ENCODE peak calls at places on chromosomes 13 and 19, in six cellular contexts. S is HCT116; G is CD8-positive, alpha-beta memory T cell; M is tibial nerve; L is esophagus squamous epithelium; V is fibroblast of lung. T is an unnamed sample.

GRCh38 chr13:98717256-98717655 is 35.2 kb downstream of the SLC15A1 start:
- DNase-seq in S (no peak), G (no peak), M (no peak), L (no peak), V (no peak), T (no peak)

GRCh38 chr13:99085139-99085845 is 107.4 kb upstream of the DOCK9 start:
- DNase-seq in S (no peak), G (peak; percentile 46), M (no peak), L (no peak), V (no peak), T (no peak)

GRCh38 chr13:96780105-96780504 is 214.2 kb downstream of the OXGR1 start:
- DNase-seq in S (no peak), G (no peak), M (no peak), L (no peak), V (no peak), T (no peak)

GRCh38 chr19:4069331-4069959 is 2.7 kb upstream of the ZBTB7A start:
- DNase-seq in S (no peak), G (peak; percentile 40), M (no peak), L (no peak), V (no peak), T (no peak)

GRCh38 chr19:45346449-45346848 is 5.9 kb downstream of the KLC3 start:
- DNase-seq in S (no peak), G (no peak), M (no peak), L (no peak), V (no peak), T (no peak)

GRCh38 chr19:49847731-49848696 is 2.9 kb upstream of the PTOV1 start:
- DNase-seq in S (peak; percentile 46), G (no peak), M (no peak), L (no peak), V (peak; percentile 93), T (no peak)

GRCh38 chr19:45670670-45671453 is 2.8 kb downstream of the GIPR start:
- DNase-seq in S (peak; percentile 93), G (peak; percentile 41), M (no peak), L (no peak), V (peak; percentile 14), T (no peak)

GRCh38 chr13:113669231-113669870 is 2.3 kb downstream of the GRK1 start:
- DNase-seq in S (no peak), G (no peak), M (no peak), L (no peak), V (no peak), T (no peak)

GRCh38 chr19:10430505-10431253 is 10.3 kb downstream of the PDE4A start:
- DNase-seq in S (no peak), G (no peak), M (no peak), L (no peak), V (peak; percentile 45), T (no peak)

GRCh38 chr13:44437356-44438233 is 64.0 kb downstream of the SERP2 start:
- DNase-seq in S (no peak), G (peak; percentile 55), M (no peak), L (no peak), V (peak; percentile 34), T (peak; percentile 39)
- H3K27ac ChIP-seq in S (peak overlapping the region; percentile 67), G (peak overlapping the region; percentile 47), M (peak overlapping the region; percentile 96), L (peak overlapping the region; percentile 89), V (peak overlapping the region; percentile 67), T (peak overlapping the region; percentile 27)

GRCh38 chr19:56114711-56115110 is 6.4 kb downstream of the ZNF787 start:
- DNase-seq in S (no peak), G (no peak), M (no peak), L (no peak), V (no peak), T (no peak)

GRCh38 chr19:56117889-56118288 is 3.2 kb downstream of the ZNF787 start:
- DNase-seq in S (no peak), G (no peak), M (no peak), L (no peak), V (no peak), T (no peak)

GRCh38 chr19:56117376-56117884 is 3.7 kb downstream of the ZNF787 start:
- DNase-seq in S (no peak), G (no peak), M (no peak), L (no peak), V (no peak), T (no peak)

GRCh38 chr19:56115490-56115889 is 5.6 kb downstream of the ZNF787 start:
- DNase-seq in S (no peak), G (no peak), M (no peak), L (no peak), V (no peak), T (no peak)

GRCh38 chr19:56116606-56117005 is 4.5 kb downstream of the ZNF787 start:
- DNase-seq in S (no peak), G (no peak), M (no peak), L (no peak), V (no peak), T (no peak)
- H3K27ac ChIP-seq in S (no peak overlapping the region), G (no peak overlapping the region), M (no peak overlapping the region), L (no peak overlapping the region), V (no peak overlapping the region), T (no peak overlapping the region)

GRCh38 chr13:101626925-101627555 is 174.6 kb downstream of the ITGBL1 start:
- DNase-seq in S (no peak), G (peak; percentile 38), M (no peak), L (no peak), V (no peak), T (peak; percentile 90)
- H3K27ac ChIP-seq in S (no peak overlapping the region), G (no peak overlapping the region), M (peak overlapping the region; percentile 75), L (no peak overlapping the region), V (peak overlapping the region; percentile 61), T (no peak overlapping the region)

GRCh38 chr19:43518051-43518450 is 8.9 kb downstream of the ETHE1 start:
- DNase-seq in S (no peak), G (no peak), M (no peak), L (no peak), V (no peak), T (no peak)

GRCh38 chr19:43522929-43523328 is 4.1 kb downstream of the ETHE1 start:
- DNase-seq in S (no peak), G (no peak), M (no peak), L (no peak), V (no peak), T (no peak)

GRCh38 chr19:43524922-43525835 is 1.8 kb downstream of the ETHE1 start:
- DNase-seq in S (peak; percentile 57), G (peak; percentile 44), M (peak; percentile 31), L (no peak), V (peak; percentile 41), T (no peak)

GRCh38 chr19:43519436-43520088 is 7.4 kb downstream of the ETHE1 start:
- DNase-seq in S (peak; percentile 74), G (peak; percentile 74), M (peak; percentile 55), L (no peak), V (peak; percentile 94), T (peak; percentile 72)
- H3K27ac ChIP-seq in S (no peak overlapping the region), G (no peak overlapping the region), M (no peak overlapping the region), L (no peak overlapping the region), V (no peak overlapping the region), T (no peak overlapping the region)

GRCh38 chr19:868458-869244 is 9.2 kb downstream of the CFD start:
- DNase-seq in S (no peak), G (no peak), M (no peak), L (no peak), V (no peak), T (no peak)
- H3K27ac ChIP-seq in S (peak overlapping the region; percentile 79), G (no peak overlapping the region), M (peak overlapping the region; percentile 90), L (peak overlapping the region; percentile 89), V (peak overlapping the region; percentile 82), T (no peak overlapping the region)

GRCh38 chr13:109344552-109345157 is 441.7 kb downstream of the IRS2 start:
- DNase-seq in S (no peak), G (no peak), M (no peak), L (no peak), V (peak; percentile 86), T (no peak)
- H3K27ac ChIP-seq in S (no peak overlapping the region), G (no peak overlapping the region), M (no peak overlapping the region), L (no peak overlapping the region), V (no peak overlapping the region), T (no peak overlapping the region)

GRCh38 chr13:40446365-40446764 is 220.1 kb downstream of the FOXO1 start:
- DNase-seq in S (no peak), G (no peak), M (no peak), L (no peak), V (peak; percentile 81), T (no peak)
- H3K27ac ChIP-seq in S (no peak overlapping the region), G (no peak overlapping the region), M (no peak overlapping the region), L (no peak overlapping the region), V (no peak overlapping the region), T (no peak overlapping the region)

GRCh38 chr19:40445945-40446784 is 2.0 kb upstream of the SERTAD3 start:
- DNase-seq in S (no peak), G (no peak), M (no peak), L (no peak), V (no peak), T (no peak)
- H3K27ac ChIP-seq in S (peak overlapping the region; percentile 97), G (peak overlapping the region; percentile 98), M (peak overlapping the region; percentile 99), L (peak overlapping the region; percentile 62), V (no peak overlapping the region), T (no peak overlapping the region)

GRCh38 chr19:16435999-16436650 is 35.6 kb downstream of the EPS15L1 start:
- DNase-seq in S (no peak), G (no peak), M (no peak), L (no peak), V (peak; percentile 61), T (peak; percentile 73)
- H3K27ac ChIP-seq in S (no peak overlapping the region), G (peak overlapping the region; percentile 9), M (peak overlapping the region; percentile 78), L (peak overlapping the region; percentile 80), V (peak overlapping the region; percentile 17), T (peak overlapping the region; percentile 97)

GRCh38 chr13:67299072-67299635 is 69.0 kb upstream of the PCDH9 start:
- DNase-seq in S (no peak), G (no peak), M (no peak), L (no peak), V (peak; percentile 96), T (no peak)
- H3K27ac ChIP-seq in S (no peak overlapping the region), G (no peak overlapping the region), M (no peak overlapping the region), L (no peak overlapping the region), V (no peak overlapping the region), T (no peak overlapping the region)

T was measured in MM.1S.